ENCODE peak calls at places on chromosomes 4 and X, in four cellular contexts. F, Y, M and O are unnamed samples.

GRCh38 chrX:134551365-134552095 is 91.6 kb downstream of the HPRT1 start:
- DNase-seq in F (no peak), Y (no peak), M (no peak), O (no peak)

GRCh38 chr4:7581477-7581876 is 146.7 kb upstream of the PSAPL1 start:
- DNase-seq in F (peak), Y (no peak), M (no peak), O (no peak)

GRCh38 chr4:86026720-86027119 is 333.1 kb downstream of the MAPK10 start:
- DNase-seq in F (no peak), Y (no peak), M (no peak), O (no peak)

GRCh38 chr4:8364141-8364540 is 76.4 kb downstream of the ACOX3 start:
- DNase-seq in F (no peak), Y (no peak), M (no peak), O (no peak)

GRCh38 chr4:75118739-75119138 is 185.8 kb downstream of the PARM1 start:
- DNase-seq in F (no peak), Y (no peak), M (no peak), O (no peak)

GRCh38 chr4:57426779-57427395 is 316.7 kb upstream of the IGFBP7 start:
- DNase-seq in F (peak), Y (no peak), M (peak), O (peak)

GRCh38 chrX:77398341-77398740 is 48.8 kb upstream of the FGF16 start:
- DNase-seq in F (no peak), Y (no peak), M (no peak), O (no peak)

GRCh38 chrX:140766024-140766611 is 56.6 kb downstream of the LINC00632 start:
- DNase-seq in F (peak), Y (no peak), M (peak), O (peak)

GRCh38 chr4:127782025-127782274 is 172 bp upstream of the HSPA4L start:
- DNase-seq in F (peak), Y (peak), M (no peak), O (peak)

GRCh38 chrX:35919536-35920309 is at the start of gene CFAP47:
- DNase-seq in F (peak), Y (no peak), M (no peak), O (peak)

GRCh38 chr4:81652069-81652478 is 180.4 kb upstream of the RASGEF1B start:
- DNase-seq in F (no peak), Y (no peak), M (no peak), O (no peak)

GRCh38 chrX:150258463-150259430 is 104.4 kb upstream of the MAMLD1 start:
- DNase-seq in F (no peak), Y (no peak), M (no peak), O (no peak)

GRCh38 chrX:118271770-118272169 is 74.1 kb upstream of the WDR44 start:
- DNase-seq in F (no peak), Y (no peak), M (no peak), O (peak)

GRCh38 chr4:74062954-74063353 is 24.5 kb upstream of the CXCL3 start:
- DNase-seq in F (no peak), Y (no peak), M (no peak), O (no peak)

GRCh38 chr4:7424553-7425111 is 10.1 kb downstream of the PSAPL1 start:
- DNase-seq in F (peak), Y (no peak), M (no peak), O (peak)

GRCh38 chr4:75718529-75718928 is 5.8 kb upstream of the USO1 start:
- DNase-seq in F (no peak), Y (no peak), M (no peak), O (no peak)

GRCh38 chr4:180057891-180058643 is 2185.1 kb upstream of the TENM3 start:
- DNase-seq in F (peak), Y (no peak), M (no peak), O (peak)
- TF ChIP-seq USF2 in F (no peak), Y (no peak), M (no peak), O (no peak)

GRCh38 chr4:88822034-88822433 is 124.4 kb upstream of the NAP1L5 start:
- DNase-seq in F (no peak), Y (no peak), M (no peak), O (no peak)

GRCh38 chr4:88820723-88821368 is 123.2 kb upstream of the NAP1L5 start:
- DNase-seq in F (no peak), Y (no peak), M (no peak), O (no peak)

GRCh38 chr4:88818650-88819470 is 121.2 kb upstream of the NAP1L5 start:
- DNase-seq in F (peak), Y (peak), M (peak), O (peak)

GRCh38 chr4:88827442-88827841 is 129.8 kb upstream of the NAP1L5 start:
- DNase-seq in F (no peak), Y (no peak), M (no peak), O (no peak)

DNA sequence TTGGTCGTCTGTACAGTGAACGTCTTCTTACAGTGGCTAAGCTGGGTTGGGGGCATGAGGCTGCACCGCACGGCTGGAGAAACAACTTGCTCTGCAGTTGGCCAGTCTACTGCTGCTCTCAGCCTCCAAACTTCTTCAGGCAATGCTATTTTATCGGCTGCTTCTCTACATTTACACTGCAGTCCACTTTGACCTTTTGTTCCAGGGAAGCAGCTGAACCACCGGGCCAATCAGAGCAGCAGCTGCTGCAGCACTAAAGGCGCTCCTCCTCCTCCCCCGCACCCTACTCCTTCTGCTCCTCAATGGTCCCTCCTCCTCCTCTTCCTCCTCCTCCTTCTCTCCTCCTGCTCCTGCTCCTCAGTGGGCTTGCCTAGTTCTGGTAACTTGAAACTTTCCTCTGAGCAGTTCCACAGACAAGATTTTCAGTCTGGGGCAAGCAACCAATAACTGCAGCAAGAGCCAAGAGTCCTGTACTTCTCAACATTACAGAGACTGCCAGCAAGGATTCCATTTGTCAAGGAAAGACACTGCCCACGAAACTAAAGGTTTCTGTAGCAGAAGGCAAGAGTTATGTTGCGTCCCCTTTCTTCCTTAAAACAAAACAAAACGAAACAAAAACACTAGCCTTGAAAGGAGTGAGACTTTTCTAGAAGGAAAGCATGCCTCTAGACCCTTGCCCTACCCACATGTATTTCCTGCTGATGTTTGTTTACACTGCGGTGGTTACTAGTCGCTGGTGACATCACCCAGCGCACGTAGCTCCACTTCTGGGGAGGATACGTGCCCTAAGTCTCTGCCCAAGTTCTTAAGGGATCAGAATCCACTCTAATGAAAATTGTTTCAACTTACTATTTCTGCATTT is 125.7 kb upstream of the NAP1L5 start:
- DNase-seq in F (peak), Y (peak), M (peak), O (peak)
- TF ChIP-seq TCF12 in F (no peak), Y (no peak), M (no peak), O (no peak)

DNA sequence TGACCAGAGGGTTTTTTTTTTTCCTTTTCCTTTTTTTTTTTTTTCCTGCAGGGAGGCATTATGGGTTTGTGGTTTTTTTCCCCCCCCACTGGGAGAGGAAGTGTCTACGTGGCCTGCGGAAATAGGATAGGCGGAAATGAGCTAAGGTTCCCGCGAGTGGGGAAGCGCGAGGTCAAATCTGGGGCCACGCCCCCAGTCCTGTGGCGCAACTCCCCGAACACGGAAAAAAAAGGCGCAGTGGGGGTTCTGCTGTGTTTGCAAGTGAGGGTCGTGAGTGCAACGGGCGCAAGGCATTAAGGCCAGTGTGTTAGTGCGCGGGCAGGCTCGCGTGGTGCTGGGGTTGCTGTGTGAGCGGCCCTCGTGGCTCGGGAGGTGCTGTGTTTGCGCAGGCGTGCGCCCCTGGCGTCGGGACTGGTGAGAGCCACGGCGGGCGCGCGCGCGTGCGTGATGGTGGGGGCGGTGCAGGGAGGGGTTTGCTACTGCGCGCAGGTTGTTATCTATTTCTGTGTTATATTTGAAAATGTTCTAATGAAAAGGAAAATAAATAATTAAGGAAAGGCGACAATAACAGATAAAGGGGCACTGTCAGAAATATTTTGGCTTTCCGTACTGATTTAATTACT is 685 bp upstream of the MORF4L2 start:
- DNase-seq in F (peak), Y (no peak), M (no peak), O (peak)
- TF ChIP-seq JUND in F (no peak), Y (peak), M (no peak), O (peak)

GRCh38 chr4:186027405-186027804 is 41.6 kb upstream of the TLR3 start:
- DNase-seq in F (no peak), Y (no peak), M (no peak), O (no peak)
- TF ChIP-seq USF2 in F (no peak), Y (no peak), M (no peak), O (no peak)

DNA sequence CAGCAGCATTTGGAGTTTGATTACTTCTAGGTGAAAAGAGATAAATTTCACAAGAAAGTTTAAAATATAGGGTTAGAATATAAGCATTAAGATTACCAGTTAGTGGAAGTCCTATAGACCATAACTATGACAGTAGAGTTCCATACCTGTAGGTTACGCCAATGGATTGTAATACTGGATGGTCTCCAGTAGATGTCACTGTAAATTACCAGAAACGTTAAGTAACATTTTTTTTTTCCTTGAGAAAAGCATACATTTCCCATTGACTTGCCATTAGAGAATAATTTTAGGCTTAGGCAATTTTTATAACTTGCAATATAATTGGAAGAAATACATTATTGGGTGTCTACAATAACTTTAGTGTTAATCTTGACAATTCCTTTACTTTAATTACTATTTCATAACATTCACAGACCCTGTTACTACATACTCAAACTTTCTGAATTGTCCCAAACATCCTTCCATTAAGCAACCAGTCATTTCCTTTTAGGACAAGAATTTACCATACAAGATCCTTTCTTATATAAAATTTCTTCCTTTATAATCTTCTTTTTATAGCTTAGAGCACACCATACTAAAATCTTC is 304.1 kb upstream of the TECRL start:
- DNase-seq in F (no peak), Y (no peak), M (peak), O (peak)
- TF ChIP-seq TCF12 in F (no peak), Y (no peak), M (no peak), O (no peak)

DNA sequence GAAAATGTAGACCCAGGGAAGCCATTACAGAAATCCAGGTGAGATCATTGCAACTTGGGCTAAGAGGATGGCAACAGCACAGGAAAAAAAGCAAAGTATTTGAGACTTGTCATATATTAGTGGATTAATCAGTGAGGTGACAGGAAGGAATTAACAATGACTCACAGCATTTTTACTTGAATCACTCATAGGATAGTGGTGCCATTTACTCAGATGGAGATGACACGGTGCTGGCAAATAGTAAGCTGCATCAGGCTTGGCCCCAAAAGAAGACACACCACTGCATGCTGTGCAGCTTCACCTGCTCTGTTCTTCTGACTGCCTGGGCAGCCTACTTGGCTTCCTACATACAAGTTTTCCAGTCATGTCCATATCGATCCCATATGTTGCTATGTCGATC is 144.8 kb downstream of the FRYL start:
- DNase-seq in F (no peak), Y (no peak), M (peak), O (no peak)
- TF ChIP-seq JUND in F (no peak), Y (no peak), M (no peak), O (no peak)